ENCODE peak calls at places on chromosomes 12 and 14, in four cellular contexts. E, B, C and O are unnamed samples.

GRCh38 chr12:6943719-6944380 is at the start of the genes C12orf57 and RNU7-1:
- DNase-seq in E (peak), B (no peak), C (peak), O (peak)

GRCh38 chr12:83276904-83277303 is 590.2 kb downstream of the TMTC2 start:
- DNase-seq in E (no peak), B (no peak), C (no peak), O (no peak)

GRCh38 chr12:44459569-44459968 is 416.5 kb downstream of the NELL2 start:
- DNase-seq in E (no peak), B (no peak), C (no peak), O (no peak)

GRCh38 chr12:46389130-46389616 is 16.6 kb upstream of the SLC38A2 start:
- DNase-seq in E (no peak), B (no peak), C (no peak), O (no peak)

GRCh38 chr14:78022059-78022458 is 148.1 kb upstream of the NRXN3 start:
- DNase-seq in E (no peak), B (no peak), C (peak), O (peak)

GRCh38 chr12:6084969-6085450 is 39.5 kb downstream of the VWF start:
- DNase-seq in E (peak), B (no peak), C (no peak), O (no peak)

GRCh38 chr12:103097496-103097895 is 140.0 kb downstream of the ASCL1 start:
- DNase-seq in E (no peak), B (no peak), C (no peak), O (no peak)

GRCh38 chr12:23611320-23611719 is 338.1 kb downstream of the SOX5 start:
- DNase-seq in E (no peak), B (no peak), C (no peak), O (no peak)

GRCh38 chr14:78399316-78399889 is 229.2 kb downstream of the NRXN3 start:
- DNase-seq in E (no peak), B (no peak), C (peak), O (peak)

GRCh38 chr12:110794623-110795280 is 52.0 kb upstream of the CCDC63 start:
- DNase-seq in E (no peak), B (no peak), C (no peak), O (no peak)

GRCh38 chr12:97465012-97465345 is 2.4 kb downstream of the RMST start:
- DNase-seq in E (no peak), B (no peak), C (no peak), O (no peak)

GRCh38 chr12:121755591-121755990 is 37.9 kb downstream of the RHOF start:
- DNase-seq in E (no peak), B (no peak), C (no peak), O (no peak)

GRCh38 chr14:23435540-23436326 is at the start of gene MYH7:
- DNase-seq in E (no peak), B (no peak), C (no peak), O (no peak)

GRCh38 chr12:51751657-51752056 is 96.9 kb downstream of the FIGNL2 start:
- DNase-seq in E (no peak), B (no peak), C (peak), O (no peak)

GRCh38 chr14:90759370-90760054 is 56.7 kb downstream of the TTC7B start:
- DNase-seq in E (no peak), B (no peak), C (no peak), O (peak)

GRCh38 chr12:110704750-110705149 is 15.8 kb upstream of the HVCN1 start:
- DNase-seq in E (no peak), B (no peak), C (no peak), O (no peak)

GRCh38 chr12:45208604-45209487 is 7.0 kb upstream of the ANO6 start:
- DNase-seq in E (no peak), B (no peak), C (peak), O (no peak)

GRCh38 chr14:50383618-50384225 is 13.0 kb downstream of the CDKL1 start:
- DNase-seq in E (no peak), B (no peak), C (no peak), O (no peak)